ENCODE peak calls at places on chromosomes 1 and 21, in six cellular contexts. U is WERI-Rb-1, R is H9, H is stomach, W is pancreas, K is neural progenitor cell. Z is an unnamed sample.

GRCh38 chr21:41460578-41461527 is 34.8 kb downstream of the MX1 start:
- DNase-seq in U (peak), R (peak), H (peak), W (peak), K (peak), Z (peak)

GRCh38 chr21:37073417-37074194 is 552 bp downstream of the TTC3 start:
- DNase-seq in U (peak), R (no peak), H (peak), W (peak), K (peak), Z (peak)

GRCh38 chr1:230507671-230508407 is 81.7 kb upstream of the PGBD5 start:
- DNase-seq in U (no peak), R (no peak), H (peak), W (no peak), K (no peak), Z (no peak)

GRCh38 chr1:164515932-164516331 is 43.1 kb upstream of the PBX1 start:
- DNase-seq in U (no peak), R (no peak), H (no peak), W (no peak), K (peak), Z (no peak)

GRCh38 chr1:86645866-86646647 is 58.3 kb upstream of the SH3GLB1 start:
- DNase-seq in U (no peak), R (no peak), H (no peak), W (no peak), K (no peak), Z (no peak)

GRCh38 chr1:179926494-179927205 is 28.0 kb upstream of the CEP350 start:
- DNase-seq in U (no peak), R (no peak), H (no peak), W (no peak), K (no peak), Z (no peak)

GRCh38 chr1:160522136-160522535 is 919 bp downstream of the SLAMF6 start:
- DNase-seq in U (no peak), R (no peak), H (no peak), W (no peak), K (no peak), Z (no peak)

GRCh38 chr1:167467126-167467725 is 51.1 kb downstream of the CD247 start:
- DNase-seq in U (peak), R (no peak), H (no peak), W (no peak), K (no peak), Z (no peak)

GRCh38 chr1:151539321-151540020 is 638 bp upstream of the TUFT1 start:
- DNase-seq in U (peak), R (peak), H (peak), W (peak), K (peak), Z (no peak)

GRCh38 chr1:40532844-40533424 is 1.5 kb downstream of the ZNF684 start:
- DNase-seq in U (peak), R (no peak), H (no peak), W (no peak), K (peak), Z (peak)

GRCh38 chr1:243490748-243491686 is 235.2 kb downstream of the SDCCAG8 start:
- DNase-seq in U (no peak), R (peak), H (no peak), W (no peak), K (no peak), Z (no peak)

GRCh38 chr1:5975133-5975880 is 16.9 kb downstream of the NPHP4 start:
- DNase-seq in U (peak), R (peak), H (peak), W (peak), K (peak), Z (peak)

GRCh38 chr1:241592273-241592958 is 47.8 kb downstream of the CHML start:
- DNase-seq in U (no peak), R (no peak), H (no peak), W (no peak), K (no peak), Z (no peak)

GRCh38 chr1:25642710-25643109 is 26.1 kb downstream of the MAN1C1 start:
- DNase-seq in U (no peak), R (no peak), H (peak), W (no peak), K (no peak), Z (no peak)

GRCh38 chr1:115063238-115063901 is 25.9 kb downstream of the TSPAN2 start:
- DNase-seq in U (no peak), R (no peak), H (no peak), W (no peak), K (no peak), Z (no peak)

GRCh38 chr1:108059945-108060344 is 95.0 kb upstream of the VAV3 start:
- DNase-seq in U (no peak), R (no peak), H (no peak), W (no peak), K (no peak), Z (no peak)

GRCh38 chr21:14850394-14850793 is 214.4 kb downstream of the NRIP1 start:
- DNase-seq in U (no peak), R (no peak), H (no peak), W (no peak), K (no peak), Z (no peak)

GRCh38 chr1:62912028-62912638 is 128.2 kb downstream of the ATG4C start:
- DNase-seq in U (no peak), R (no peak), H (no peak), W (no peak), K (peak), Z (no peak)

GRCh38 chr1:30287976-30288375 is 435.4 kb downstream of the MATN1 start:
- DNase-seq in U (no peak), R (no peak), H (no peak), W (no peak), K (no peak), Z (no peak)

GRCh38 chr21:45072963-45073300 is 1.4 kb upstream of the ADARB1 start:
- DNase-seq in U (no peak), R (no peak), H (no peak), W (no peak), K (peak), Z (no peak)

GRCh38 chr1:227757781-227758180 is 22.5 kb downstream of the SNAP47 start:
- DNase-seq in U (no peak), R (no peak), H (no peak), W (no peak), K (no peak), Z (no peak)

GRCh38 chr1:80375662-80376061 is 1369.1 kb upstream of the ADGRL4 start:
- DNase-seq in U (no peak), R (no peak), H (no peak), W (no peak), K (no peak), Z (no peak)

GRCh38 chr1:202806845-202807366 is 1.3 kb downstream of the KDM5B start:
- DNase-seq in U (peak), R (no peak), H (no peak), W (peak), K (peak), Z (peak)

GRCh38 chr21:14273736-14274538 is 58.0 kb downstream of the RBM11 start:
- DNase-seq in U (no peak), R (peak), H (peak), W (peak), K (peak), Z (no peak)

GRCh38 chr1:19313961-19314882 is 2.1 kb downstream of the SLC66A1 start:
- DNase-seq in U (no peak), R (no peak), H (no peak), W (no peak), K (no peak), Z (no peak)

GRCh38 chr21:33951276-33952178 is 35.9 kb upstream of the ATP5PO start:
- DNase-seq in U (no peak), R (no peak), H (no peak), W (no peak), K (no peak), Z (no peak)

GRCh38 chr1:232211149-232211548 is 418.8 kb downstream of the SIPA1L2 start:
- DNase-seq in U (peak), R (peak), H (no peak), W (no peak), K (peak), Z (peak)

GRCh38 chr1:116529199-116529616 is 41.6 kb downstream of the CD58 start:
- DNase-seq in U (no peak), R (no peak), H (no peak), W (no peak), K (no peak), Z (no peak)

GRCh38 chr1:31421404-31422040 is 8.5 kb downstream of the SERINC2 start:
- DNase-seq in U (peak), R (peak), H (no peak), W (no peak), K (peak), Z (peak)

GRCh38 chr21:41634858-41635257 is 126.9 kb upstream of the TMPRSS2 start:
- DNase-seq in U (no peak), R (no peak), H (no peak), W (no peak), K (no peak), Z (no peak)

GRCh38 chr1:158045639-158046038 is 52.2 kb downstream of the KIRREL1 start:
- DNase-seq in U (no peak), R (no peak), H (no peak), W (no peak), K (peak), Z (no peak)

GRCh38 chr1:67812225-67812624 is 21.0 kb downstream of the GNG12 start:
- DNase-seq in U (no peak), R (no peak), H (no peak), W (no peak), K (no peak), Z (no peak)

GRCh38 chr1:53408013-53408754 is 51.0 kb upstream of the DMRTB1 start:
- DNase-seq in U (no peak), R (no peak), H (no peak), W (no peak), K (no peak), Z (no peak)

DNA sequence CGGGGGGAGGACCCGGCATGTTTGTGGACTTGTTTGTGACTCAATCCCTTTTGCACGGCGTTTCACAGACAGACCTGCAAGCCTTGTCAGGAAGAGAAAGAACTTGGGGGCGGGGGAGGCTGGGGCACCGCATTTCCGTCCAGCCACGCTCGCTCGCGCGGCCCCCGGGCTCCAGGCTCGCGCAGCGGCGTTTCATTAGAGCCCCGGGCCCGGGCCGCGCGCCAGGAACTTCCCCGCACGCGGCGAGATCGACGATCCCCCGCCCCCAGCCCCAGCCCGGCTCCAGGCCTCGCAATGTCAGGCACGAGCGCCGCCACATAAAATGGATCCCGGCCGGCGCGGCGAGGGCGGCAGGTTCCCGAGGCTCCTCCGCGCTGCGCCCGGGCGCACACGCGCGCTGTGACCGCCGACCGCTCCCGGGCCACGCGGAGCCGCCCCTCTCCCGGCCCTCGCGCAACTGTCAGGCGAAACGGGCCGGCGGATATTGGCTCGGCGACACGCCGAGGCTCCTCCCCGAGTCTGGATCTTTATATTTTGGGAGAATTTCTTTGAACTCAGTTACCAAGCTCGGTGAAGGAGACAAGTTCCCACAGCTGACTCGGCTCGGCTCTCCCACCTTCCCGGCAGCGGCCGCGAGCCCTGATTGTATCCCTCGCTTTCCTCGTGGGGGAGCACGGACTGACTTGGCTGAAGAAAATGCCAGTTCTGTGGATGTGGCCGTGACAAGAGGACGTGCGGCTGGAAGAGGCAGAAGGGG is at the start of gene KIF26B:
- DNase-seq in U (peak), R (peak), H (no peak), W (no peak), K (peak), Z (peak)
- TF ChIP-seq CTCF in U (no peak), R (no peak), H (no peak), W (no peak), K (no peak), Z (no peak)

GRCh38 chr1:44031051-44031899 is at the start of gene SLC6A9:
- DNase-seq in U (peak), R (peak), H (peak), W (peak), K (peak), Z (peak)
- TF ChIP-seq CTCF in U (no peak), R (no peak), H (no peak), W (no peak), K (no peak), Z (no peak)

GRCh38 chr1:2479618-2480017 is 3.5 kb downstream of the PLCH2 start:
- DNase-seq in U (no peak), R (no peak), H (no peak), W (no peak), K (no peak), Z (no peak)
- TF ChIP-seq CTCF in U (peak), R (peak), H (no peak), W (no peak), K (no peak), Z (no peak)

DNA sequence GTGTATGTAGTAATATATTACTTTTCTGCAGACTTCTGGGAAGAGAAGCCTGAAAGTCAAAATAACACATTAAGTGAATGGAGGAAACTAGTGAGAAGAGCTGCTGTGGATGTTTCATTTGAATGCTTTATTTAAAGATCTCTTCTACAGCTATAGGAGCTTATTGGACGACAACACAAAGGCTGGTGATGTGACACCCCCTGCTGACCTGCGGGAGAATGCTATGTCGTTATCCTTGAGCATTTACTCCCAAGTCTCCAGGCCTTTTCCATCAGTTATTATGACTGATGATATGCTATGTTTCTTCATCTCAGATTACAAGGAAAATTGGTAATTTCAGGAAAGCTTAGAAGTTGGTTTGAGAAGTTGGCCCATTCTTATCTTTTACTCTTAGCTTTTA is 22.3 kb upstream of the PLA2G4A start:
- DNase-seq in U (peak), R (peak), H (no peak), W (no peak), K (peak), Z (peak)
- TF ChIP-seq CTCF in U (peak), R (peak), H (peak), W (no peak), K (no peak), Z (no peak)

GRCh38 chr21:30194701-30195299 is 21.1 kb downstream of the CLDN8 start:
- DNase-seq in U (peak), R (no peak), H (no peak), W (no peak), K (peak), Z (peak)
- TF ChIP-seq CTCF in U (peak), R (peak), H (no peak), W (peak), K (peak), Z (peak)

GRCh38 chr1:77026126-77026525 is 158.8 kb downstream of the ST6GALNAC5 start:
- DNase-seq in U (no peak), R (no peak), H (no peak), W (no peak), K (no peak), Z (no peak)

GRCh38 chr1:77027916-77028315 is 160.6 kb downstream of the ST6GALNAC5 start:
- DNase-seq in U (no peak), R (no peak), H (no peak), W (no peak), K (peak), Z (no peak)

GRCh38 chr1:77030401-77031100 is 163.3 kb downstream of the ST6GALNAC5 start:
- DNase-seq in U (no peak), R (no peak), H (no peak), W (no peak), K (no peak), Z (no peak)

GRCh38 chr1:77026640-77027039 is 159.4 kb downstream of the ST6GALNAC5 start:
- DNase-seq in U (no peak), R (no peak), H (no peak), W (no peak), K (no peak), Z (no peak)

GRCh38 chr1:77031101-77031662 is 163.9 kb downstream of the ST6GALNAC5 start:
- DNase-seq in U (no peak), R (no peak), H (no peak), W (peak), K (no peak), Z (no peak)
- TF ChIP-seq CTCF in U (no peak), R (peak), H (no peak), W (no peak), K (no peak), Z (no peak)

GRCh38 chr1:163443863-163444262 is 122.1 kb downstream of the NUF2 start:
- DNase-seq in U (no peak), R (no peak), H (no peak), W (no peak), K (no peak), Z (no peak)
- TF ChIP-seq CTCF in U (no peak), R (peak), H (no peak), W (no peak), K (no peak), Z (no peak)

DNA sequence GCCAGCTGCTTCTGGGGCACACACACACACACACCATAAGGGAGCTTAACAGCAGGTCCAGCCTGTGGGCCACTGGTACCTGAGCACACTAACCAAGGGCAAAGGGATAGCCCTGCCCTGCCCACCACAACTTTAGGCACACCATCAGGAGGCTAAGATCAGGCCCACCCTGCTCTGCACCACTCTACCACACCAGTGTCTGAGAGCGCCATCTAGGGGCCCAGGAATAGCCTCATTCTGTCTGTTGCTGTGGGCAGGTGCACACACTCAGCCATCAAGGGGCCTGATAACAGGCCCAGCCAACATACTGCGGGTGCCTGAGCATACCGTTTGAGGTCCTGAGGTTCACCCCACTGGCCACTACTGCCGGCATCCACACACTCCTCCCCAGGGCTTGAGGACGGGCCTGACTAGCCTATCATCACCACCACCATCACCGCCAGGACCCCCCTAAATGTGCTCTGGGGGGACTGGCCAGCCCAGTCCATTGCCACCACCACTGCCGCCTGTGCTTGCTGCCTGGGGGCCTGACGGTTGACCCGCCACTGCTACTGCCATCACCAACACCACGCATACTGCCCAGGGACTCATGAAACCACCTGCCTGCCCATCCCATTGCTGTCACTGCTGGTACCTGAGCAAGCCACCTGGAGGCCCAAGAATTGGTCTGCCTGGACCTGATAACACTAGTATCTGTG is 31.3 kb downstream of the NSL1 start:
- DNase-seq in U (peak), R (peak), H (no peak), W (no peak), K (peak), Z (peak)
- TF ChIP-seq CTCF in U (peak), R (peak), H (no peak), W (no peak), K (peak), Z (peak)

DNA sequence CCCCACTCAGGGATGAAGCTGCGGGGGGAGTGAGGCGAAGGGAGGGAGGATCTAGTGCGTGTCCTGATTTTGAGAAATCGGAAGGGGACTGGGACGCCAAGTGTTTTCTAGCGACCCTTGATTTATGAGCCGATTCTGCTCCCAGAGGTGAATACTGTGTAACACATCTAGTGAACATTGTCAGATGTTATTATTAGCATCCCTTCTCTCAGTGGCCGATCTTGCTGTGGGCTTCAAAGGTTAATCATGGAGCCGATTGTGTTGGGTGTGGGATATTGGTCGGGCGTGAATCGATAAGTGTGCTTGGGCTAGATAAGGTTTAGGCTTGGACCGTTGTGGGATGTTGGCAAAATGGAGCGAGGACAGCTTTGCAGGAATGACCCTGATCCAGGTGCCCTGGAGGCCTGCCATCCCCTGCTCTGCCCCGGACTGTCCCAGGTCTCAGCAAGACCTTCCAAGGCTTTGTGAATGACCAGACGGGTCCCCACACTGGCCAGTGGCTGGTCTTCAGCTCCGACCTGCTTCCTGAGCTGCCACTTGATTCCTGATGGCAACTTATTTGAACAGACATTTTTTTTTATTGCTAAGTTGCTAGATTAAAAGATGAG is 2.2 kb downstream of the AJAP1 start:
- DNase-seq in U (no peak), R (no peak), H (no peak), W (no peak), K (no peak), Z (no peak)
- TF ChIP-seq CTCF in U (no peak), R (peak), H (no peak), W (no peak), K (peak), Z (no peak)

Z was measured in nephron progenitor cell.